ENCODE peak calls at places on chromosome 1, in nine cellular contexts. Y is HT1080; A is cardiac septum; D is activated naive CD8-positive, alpha-beta T cell treated with anti-CD3 and anti-CD28 coated beads, Interleukin-2, amount 50 U/mL, for 16 hours; L is ELF-1; N is HTR-8/SVneo; K is naive B cell; R is heart right ventricle; V is ureter. E is an unnamed sample.

GRCh38 chr1:107019166-107019565 is 37.3 kb upstream of the PRMT6 start:
- DNase-seq in Y (peak; percentile 67), A (no peak), D (no peak), L (no peak), N (no peak), K (no peak), R (no peak), V (no peak), E (no peak)

GRCh38 chr1:242847390-242847993 is 323.0 kb upstream of the PLD5 start:
- DNase-seq in Y (no peak), A (no peak), D (no peak), L (no peak), N (no peak), K (peak; percentile 1), R (no peak), V (no peak), E (no peak)

GRCh38 chr1:248631354-248632041 is 3.4 kb downstream of the OR2T11 start:
- DNase-seq in Y (peak; percentile 58), A (no peak), D (no peak), L (no peak), N (no peak), K (no peak), R (no peak), V (no peak), E (no peak)

GRCh38 chr1:110477041-110477440 is 26.1 kb downstream of the PROK1 start:
- DNase-seq in Y (peak; percentile 88), A (no peak), D (no peak), L (no peak), N (peak; percentile 35), K (no peak), R (no peak), V (no peak), E (no peak)

GRCh38 chr1:30692201-30692947 is 31.0 kb downstream of the MATN1 start:
- DNase-seq in Y (no peak), A (peak; percentile 7), D (no peak), L (no peak), N (no peak), K (no peak), R (no peak), V (no peak), E (no peak)

GRCh38 chr1:154219511-154219910 is 1.2 kb upstream of the UBAP2L start:
- DNase-seq in Y (no peak), A (no peak), D (no peak), L (peak; percentile 28), N (no peak), K (no peak), R (no peak), V (no peak), E (peak; percentile 53)

GRCh38 chr1:10693497-10694273 is 102.8 kb downstream of the CASZ1 start:
- DNase-seq in Y (no peak), A (no peak), D (no peak), L (peak; percentile 30), N (peak; percentile 24), K (peak; percentile 72), R (no peak), V (no peak), E (no peak)

GRCh38 chr1:234585333-234586055 is 24.5 kb downstream of the IRF2BP2 start:
- DNase-seq in Y (peak; percentile 35), A (no peak), D (no peak), L (no peak), N (no peak), K (no peak), R (peak; percentile 43), V (no peak), E (no peak)

GRCh38 chr1:71413441-71414170 is 332.8 kb upstream of the ZRANB2 start:
- DNase-seq in Y (no peak), A (no peak), D (no peak), L (no peak), N (no peak), K (no peak), R (no peak), V (no peak), E (no peak)

GRCh38 chr1:185775505-185775904 is 41.3 kb downstream of the HMCN1 start:
- DNase-seq in Y (no peak), A (no peak), D (no peak), L (no peak), N (no peak), K (no peak), R (no peak), V (no peak), E (no peak)

E was measured in osteocyte.